ENCODE peak calls at places on chromosomes 2 and 18, in eight cellular contexts. B is pulmonary artery endothelial cell, Y is GM23338, T is EH, C is NCI-H1417, D is progenitor cell of endocrine pancreas, J is left cardiac atrium, U is SK-N-DZ. X is an unnamed sample.

GRCh38 chr2:57407742-57408343 is 638.8 kb upstream of the VRK2 start:
- DNase-seq in D (no peak), U (no peak), B (no peak), Y (peak), C (no peak), J (no peak), T (no peak), X (peak)

GRCh38 chr2:160934263-160934662 is 226.0 kb upstream of the TANK start:
- DNase-seq in D (no peak), J (no peak), C (no peak), B (no peak), Y (no peak), T (no peak), U (no peak), X (no peak)

GRCh38 chr2:239308696-239309397 is 92.0 kb downstream of the HDAC4 start:
- DNase-seq in T (peak), D (no peak), Y (no peak), J (peak), B (no peak), C (no peak), U (peak), X (peak)

GRCh38 chr18:45850021-45850420 is 24.5 kb downstream of the SIGLEC15 start:
- DNase-seq in T (peak), C (no peak), U (no peak), J (no peak), D (no peak), B (no peak), Y (peak), X (peak)

GRCh38 chr2:55268907-55269611 is at the start of gene MTIF2:
- DNase-seq in T (peak), C (peak), D (peak), Y (peak), B (peak), U (peak), J (peak), X (peak)

GRCh38 chr2:164890533-164890932 is 48.9 kb upstream of the COBLL1 start:
- DNase-seq in C (no peak), J (no peak), D (no peak), B (no peak), T (no peak), U (peak), Y (no peak), X (no peak)

GRCh38 chr2:240705204-240705781 is 13.6 kb downstream of the AQP12A start:
- DNase-seq in T (no peak), C (no peak), U (no peak), Y (no peak), J (peak), B (no peak), D (no peak), X (no peak)

GRCh38 chr18:61898576-61899205 is 5.9 kb upstream of the RNF152 start:
- DNase-seq in T (peak), B (no peak), C (no peak), U (no peak), Y (no peak), D (no peak), J (no peak), X (no peak)

GRCh38 chr2:99861376-99861760 is 281.0 kb downstream of the AFF3 start:
- DNase-seq in U (no peak), T (peak), B (no peak), D (no peak), J (no peak), Y (no peak), C (no peak), X (no peak)

GRCh38 chr2:95166065-95166763 is 605 bp downstream of the ZNF2 start:
- DNase-seq in J (no peak), B (no peak), T (no peak), U (no peak), C (no peak), Y (peak), D (no peak), X (no peak)

GRCh38 chr2:207873794-207874193 is 104.1 kb upstream of the FZD5 start:
- DNase-seq in D (no peak), U (no peak), Y (no peak), C (no peak), J (no peak), B (no peak), T (no peak), X (no peak)

GRCh38 chr2:229454934-229455631 is 184.0 kb upstream of the PID1 start:
- DNase-seq in Y (no peak), B (peak), T (peak), D (no peak), J (no peak), C (no peak), U (no peak), X (no peak)

GRCh38 chr2:158458617-158458920 is 1.8 kb downstream of the PKP4 start:
- DNase-seq in T (peak), D (no peak), B (no peak), Y (no peak), U (peak), J (no peak), C (no peak), X (no peak)

GRCh38 chr2:181174880-181175590 is 194.6 kb downstream of the UBE2E3 start:
- DNase-seq in Y (no peak), J (no peak), B (no peak), C (peak), D (no peak), T (no peak), U (no peak), X (no peak)

GRCh38 chr2:164896634-164897033 is 55.0 kb upstream of the COBLL1 start:
- DNase-seq in C (no peak), D (no peak), T (peak), B (peak), U (no peak), J (no peak), Y (no peak), X (no peak)

GRCh38 chr2:121110924-121111323 is 174.1 kb downstream of the TFCP2L1 start:
- DNase-seq in C (no peak), D (no peak), B (no peak), Y (no peak), U (no peak), T (no peak), J (no peak), X (no peak)

GRCh38 chr2:105431367-105432088 is 32.7 kb upstream of the FHL2 start:
- DNase-seq in T (peak), C (no peak), Y (no peak), J (peak), U (no peak), B (no peak), D (no peak), X (no peak)

GRCh38 chr2:218781691-218782528 is at the start of gene CYP27A1:
- DNase-seq in U (no peak), C (no peak), T (peak), D (peak), J (peak), B (no peak), Y (peak), X (peak)

GRCh38 chr18:13585379-13586153 is 140.8 kb downstream of the FAM210A start:
- DNase-seq in C (no peak), Y (no peak), U (no peak), D (no peak), J (no peak), T (no peak), B (no peak), X (no peak)

GRCh38 chr2:239266779-239267410 is 133.9 kb downstream of the HDAC4 start:
- DNase-seq in T (no peak), J (no peak), U (no peak), D (no peak), C (no peak), B (no peak), Y (no peak), X (no peak)

GRCh38 chr2:150872919-150873772 is 385.7 kb upstream of the RND3 start:
- DNase-seq in U (peak), J (no peak), T (peak), D (no peak), B (no peak), C (no peak), Y (peak), X (peak)

GRCh38 chr18:76983184-76983583 is 149.4 kb downstream of the MBP start:
- DNase-seq in J (peak), T (peak), C (peak), Y (peak), D (peak), B (peak), U (peak), X (peak)

GRCh38 chr2:96233880-96234316 is 25.3 kb upstream of the STARD7 start:
- DNase-seq in T (no peak), U (no peak), B (no peak), Y (no peak), D (no peak), J (no peak), C (no peak), X (no peak)

GRCh38 chr2:172215172-172215935 is 112.7 kb upstream of the DLX2 start:
- DNase-seq in T (peak), D (no peak), C (no peak), Y (no peak), B (no peak), J (peak), U (no peak), X (no peak)

GRCh38 chr2:203949228-203949627 is 12.7 kb downstream of the ICOS start:
- DNase-seq in C (no peak), U (no peak), Y (no peak), B (no peak), T (peak), J (no peak), D (no peak), X (no peak)

GRCh38 chr2:96907405-96908041 is 37.6 kb upstream of the SEMA4C start:
- DNase-seq in D (no peak), C (no peak), T (peak), B (no peak), J (peak), Y (peak), U (peak), X (peak)

GRCh38 chr18:55934801-55935200 is 346.8 kb upstream of the TCF4 start:
- DNase-seq in U (no peak), J (no peak), Y (no peak), B (no peak), T (no peak), D (no peak), C (no peak), X (no peak)

GRCh38 chr2:64565949-64566705 is 42.0 kb downstream of the AFTPH start:
- DNase-seq in C (no peak), Y (no peak), T (no peak), D (no peak), J (no peak), B (no peak), U (peak), X (no peak)

GRCh38 chr2:141959016-141959415 is 171.8 kb downstream of the LRP1B start:
- DNase-seq in J (no peak), Y (no peak), B (no peak), D (no peak), U (no peak), C (no peak), T (no peak), X (no peak)

X was measured in H9.